ENCODE peak calls at places on chromosomes 3 and 15, in four cellular contexts. One of them, this sample, is unnamed.

GRCh38 chr3:174199696-174200095 is 659.4 kb upstream of the NAALADL2 start:
- DNase-seq in NB4: no peak
- DNase-seq in left lung: no peak
- DNase-seq in foreskin keratinocyte: no peak
- DNase-seq in this sample: no peak

GRCh38 chr3:161423911-161424522 is 52.7 kb upstream of the SPTSSB start:
- DNase-seq in NB4: peak; percentile 43
- DNase-seq in left lung: no peak
- DNase-seq in foreskin keratinocyte: no peak
- DNase-seq in this sample: no peak

GRCh38 chr3:18890459-18890858 is 257.9 kb upstream of the KCNH8 start:
- DNase-seq in NB4: no peak
- DNase-seq in left lung: no peak
- DNase-seq in foreskin keratinocyte: no peak
- DNase-seq in this sample: no peak

GRCh38 chr15:60914360-60914759 is 314.7 kb downstream of the RORA start:
- DNase-seq in NB4: no peak
- DNase-seq in left lung: no peak
- DNase-seq in foreskin keratinocyte: no peak
- DNase-seq in this sample: no peak

GRCh38 chr3:102419786-102420185 is 15.0 kb upstream of the ZPLD1 start:
- DNase-seq in NB4: no peak
- DNase-seq in left lung: no peak
- DNase-seq in foreskin keratinocyte: no peak
- DNase-seq in this sample: no peak

GRCh38 chr15:39579487-39580116 is 1.3 kb upstream of the THBS1 start:
- DNase-seq in NB4: no peak
- DNase-seq in left lung: peak; percentile 82
- DNase-seq in foreskin keratinocyte: peak; percentile 94
- DNase-seq in this sample: peak; percentile 21

GRCh38 chr3:131899021-131899420 is 135.8 kb downstream of the CPNE4 start:
- DNase-seq in NB4: no peak
- DNase-seq in left lung: no peak
- DNase-seq in foreskin keratinocyte: no peak
- DNase-seq in this sample: no peak

GRCh38 chr3:111484666-111485065 is 57.3 kb upstream of the CD96 start:
- DNase-seq in NB4: no peak
- DNase-seq in left lung: no peak
- DNase-seq in foreskin keratinocyte: no peak
- DNase-seq in this sample: no peak

GRCh38 chr3:119293761-119294401 is at the start of gene ARHGAP31:
- DNase-seq in NB4: peak; percentile 73
- DNase-seq in left lung: peak; percentile 93
- DNase-seq in foreskin keratinocyte: peak; percentile 49
- DNase-seq in this sample: peak; percentile 38

GRCh38 chr3:190862209-190863118 is at the start of gene GMNC:
- DNase-seq in NB4: no peak
- DNase-seq in left lung: peak; percentile 91
- DNase-seq in foreskin keratinocyte: peak; percentile 62
- DNase-seq in this sample: peak; percentile 66

GRCh38 chr3:152203677-152204076 is 65.1 kb upstream of the MBNL1 start:
- DNase-seq in NB4: peak; percentile 29
- DNase-seq in left lung: no peak
- DNase-seq in foreskin keratinocyte: no peak
- DNase-seq in this sample: no peak

GRCh38 chr3:61250784-61251173 is 473 bp downstream of the FHIT start:
- DNase-seq in NB4: peak; percentile 65
- DNase-seq in left lung: no peak
- DNase-seq in foreskin keratinocyte: peak; percentile 59
- DNase-seq in this sample: peak; percentile 2

GRCh38 chr15:31265090-31265870 is 61.4 kb upstream of the KLF13 start:
- DNase-seq in NB4: peak; percentile 33
- DNase-seq in left lung: no peak
- DNase-seq in foreskin keratinocyte: no peak
- DNase-seq in this sample: no peak

GRCh38 chr3:188947401-188947982 is 224.3 kb upstream of the TPRG1 start:
- DNase-seq in NB4: peak; percentile 15
- DNase-seq in left lung: peak; percentile 92
- DNase-seq in foreskin keratinocyte: peak; percentile 88
- DNase-seq in this sample: peak; percentile 71

GRCh38 chr3:137987723-137988122 is 22.2 kb upstream of the CLDN18 start:
- DNase-seq in NB4: no peak
- DNase-seq in left lung: no peak
- DNase-seq in foreskin keratinocyte: no peak
- DNase-seq in this sample: no peak

GRCh38 chr15:39625856-39626255 is 45.0 kb downstream of the THBS1 start:
- DNase-seq in NB4: no peak
- DNase-seq in left lung: no peak
- DNase-seq in foreskin keratinocyte: peak; percentile 54
- DNase-seq in this sample: no peak

GRCh38 chr15:101439285-101439919 is 50.1 kb downstream of the PCSK6 start:
- DNase-seq in NB4: no peak
- DNase-seq in left lung: no peak
- DNase-seq in foreskin keratinocyte: no peak
- DNase-seq in this sample: no peak

GRCh38 chr15:66461917-66462316 is 35.6 kb downstream of the SNAPC5 start:
- DNase-seq in NB4: no peak
- DNase-seq in left lung: no peak
- DNase-seq in foreskin keratinocyte: peak; percentile 57
- DNase-seq in this sample: no peak

GRCh38 chr15:80587816-80588456 is 107.2 kb upstream of the ABHD17C start:
- DNase-seq in NB4: peak; percentile 25
- DNase-seq in left lung: no peak
- DNase-seq in foreskin keratinocyte: peak; percentile 42
- DNase-seq in this sample: no peak

GRCh38 chr3:100024520-100025303 is 89.6 kb downstream of the FILIP1L start:
- DNase-seq in NB4: no peak
- DNase-seq in left lung: no peak
- DNase-seq in foreskin keratinocyte: no peak
- DNase-seq in this sample: no peak

GRCh38 chr3:142445816-142446254 is 2.0 kb downstream of the XRN1 start:
- DNase-seq in NB4: peak; percentile 46
- DNase-seq in left lung: no peak
- DNase-seq in foreskin keratinocyte: peak; percentile 18
- DNase-seq in this sample: no peak

GRCh38 chr3:71128951-71129350 is 454.6 kb downstream of the FOXP1 start:
- DNase-seq in NB4: no peak
- DNase-seq in left lung: no peak
- DNase-seq in foreskin keratinocyte: no peak
- DNase-seq in this sample: no peak

GRCh38 chr3:182185341-182185740 is 473.6 kb downstream of the SOX2 start:
- DNase-seq in NB4: no peak
- DNase-seq in left lung: no peak
- DNase-seq in foreskin keratinocyte: no peak
- DNase-seq in this sample: no peak

GRCh38 chr3:88038561-88038960 is 20.2 kb downstream of the CGGBP1 start:
- DNase-seq in NB4: no peak
- DNase-seq in left lung: no peak
- DNase-seq in foreskin keratinocyte: peak; percentile 93
- DNase-seq in this sample: no peak

GRCh38 chr3:129919357-129919756 is 25.8 kb upstream of the TMCC1 start:
- DNase-seq in NB4: no peak
- DNase-seq in left lung: no peak
- DNase-seq in foreskin keratinocyte: no peak
- DNase-seq in this sample: no peak

GRCh38 chr15:27019687-27020086 is 48.7 kb downstream of the GABRG3 start:
- DNase-seq in NB4: no peak
- DNase-seq in left lung: no peak
- DNase-seq in foreskin keratinocyte: no peak
- DNase-seq in this sample: no peak

GRCh38 chr3:195448205-195448875 is 5.5 kb upstream of the ACAP2 start:
- DNase-seq in NB4: no peak
- DNase-seq in left lung: no peak
- DNase-seq in foreskin keratinocyte: no peak
- DNase-seq in this sample: no peak

GRCh38 chr3:195447205-195447604 is 4.4 kb upstream of the ACAP2 start:
- DNase-seq in NB4: no peak
- DNase-seq in left lung: no peak
- DNase-seq in foreskin keratinocyte: no peak
- DNase-seq in this sample: no peak

GRCh38 chr3:195445885-195446284 is 3.1 kb upstream of the ACAP2 start:
- DNase-seq in NB4: no peak
- DNase-seq in left lung: no peak
- DNase-seq in foreskin keratinocyte: no peak
- DNase-seq in this sample: no peak

GRCh38 chr3:195443391-195443989 is 670 bp upstream of the ACAP2 start:
- DNase-seq in NB4: no peak
- DNase-seq in left lung: no peak
- DNase-seq in foreskin keratinocyte: no peak
- DNase-seq in this sample: peak; percentile 4

GRCh38 chr3:195446359-195446758 is 3.5 kb upstream of the ACAP2 start:
- DNase-seq in NB4: no peak
- DNase-seq in left lung: no peak
- DNase-seq in foreskin keratinocyte: no peak
- DNase-seq in this sample: no peak
- TF ChIP-seq CTCF in NB4: no peak
- TF ChIP-seq CTCF in left lung: no peak
- TF ChIP-seq CTCF in foreskin keratinocyte: no peak
- TF ChIP-seq CTCF in this sample: no peak

GRCh38 chr15:58498821-58499580 is 67.2 kb downstream of the LIPC start:
- DNase-seq in NB4: no peak
- DNase-seq in left lung: no peak
- DNase-seq in foreskin keratinocyte: peak; percentile 47
- DNase-seq in this sample: no peak
- TF ChIP-seq CTCF in NB4: no peak
- TF ChIP-seq CTCF in left lung: no peak
- TF ChIP-seq CTCF in foreskin keratinocyte: no peak
- TF ChIP-seq CTCF in this sample: no peak

GRCh38 chr3:67104388-67104787 is 106.3 kb downstream of the KBTBD8 start:
- DNase-seq in NB4: no peak
- DNase-seq in left lung: no peak
- DNase-seq in foreskin keratinocyte: no peak
- DNase-seq in this sample: no peak

GRCh38 chr3:67106874-67107273 is 108.8 kb downstream of the KBTBD8 start:
- DNase-seq in NB4: no peak
- DNase-seq in left lung: no peak
- DNase-seq in foreskin keratinocyte: no peak
- DNase-seq in this sample: no peak

GRCh38 chr3:67113802-67114407 is 115.8 kb downstream of the KBTBD8 start:
- DNase-seq in NB4: peak; percentile 80
- DNase-seq in left lung: peak; percentile 35
- DNase-seq in foreskin keratinocyte: peak; percentile 78
- DNase-seq in this sample: peak; percentile 92

GRCh38 chr3:67109651-67110204 is 111.6 kb downstream of the KBTBD8 start:
- DNase-seq in NB4: peak; percentile 21
- DNase-seq in left lung: no peak
- DNase-seq in foreskin keratinocyte: peak; percentile 65
- DNase-seq in this sample: no peak
- TF ChIP-seq CTCF in NB4: peak; percentile 42
- TF ChIP-seq CTCF in left lung: peak; percentile 55
- TF ChIP-seq CTCF in foreskin keratinocyte: peak; percentile 77
- TF ChIP-seq CTCF in this sample: peak; percentile 79

GRCh38 chr3:115913069-115913686 is 289.9 kb downstream of the GAP43 start:
- DNase-seq in NB4: peak; percentile 1
- DNase-seq in left lung: no peak
- DNase-seq in foreskin keratinocyte: peak; percentile 40
- DNase-seq in this sample: no peak
- TF ChIP-seq CTCF in NB4: no peak
- TF ChIP-seq CTCF in left lung: peak; percentile 20
- TF ChIP-seq CTCF in foreskin keratinocyte: peak; percentile 65
- TF ChIP-seq CTCF in this sample: peak; percentile 62

GRCh38 chr3:7800006-7800780 is 701.4 kb upstream of the LMCD1 start:
- DNase-seq in NB4: peak; percentile 1
- DNase-seq in left lung: no peak
- DNase-seq in foreskin keratinocyte: no peak
- DNase-seq in this sample: no peak
- TF ChIP-seq CTCF in NB4: no peak
- TF ChIP-seq CTCF in left lung: no peak
- TF ChIP-seq CTCF in foreskin keratinocyte: peak; percentile 44
- TF ChIP-seq CTCF in this sample: peak; percentile 62

GRCh38 chr15:69407719-69408400 is 6.3 kb upstream of the KIF23 start:
- DNase-seq in NB4: no peak
- DNase-seq in left lung: no peak
- DNase-seq in foreskin keratinocyte: no peak
- DNase-seq in this sample: no peak

GRCh38 chr15:69408841-69409240 is 5.3 kb upstream of the KIF23 start:
- DNase-seq in NB4: no peak
- DNase-seq in left lung: no peak
- DNase-seq in foreskin keratinocyte: no peak
- DNase-seq in this sample: no peak

GRCh38 chr15:69412274-69412673 is 1.9 kb upstream of the KIF23 start:
- DNase-seq in NB4: no peak
- DNase-seq in left lung: no peak
- DNase-seq in foreskin keratinocyte: no peak
- DNase-seq in this sample: no peak

GRCh38 chr15:69412701-69413100 is 1.4 kb upstream of the KIF23 start:
- DNase-seq in NB4: no peak
- DNase-seq in left lung: no peak
- DNase-seq in foreskin keratinocyte: no peak
- DNase-seq in this sample: no peak

GRCh38 chr15:69410290-69410874 is 3.8 kb upstream of the KIF23 start:
- DNase-seq in NB4: peak; percentile 47
- DNase-seq in left lung: no peak
- DNase-seq in foreskin keratinocyte: peak; percentile 70
- DNase-seq in this sample: no peak
- TF ChIP-seq CTCF in NB4: peak; percentile 28
- TF ChIP-seq CTCF in left lung: no peak
- TF ChIP-seq CTCF in foreskin keratinocyte: peak; percentile 88
- TF ChIP-seq CTCF in this sample: no peak

GRCh38 chr15:84819291-84819768 is 2.2 kb downstream of the ALPK3 start:
- DNase-seq in NB4: peak; percentile 23
- DNase-seq in left lung: no peak
- DNase-seq in foreskin keratinocyte: no peak
- DNase-seq in this sample: no peak
- TF ChIP-seq CTCF in NB4: no peak
- TF ChIP-seq CTCF in left lung: no peak
- TF ChIP-seq CTCF in foreskin keratinocyte: no peak
- TF ChIP-seq CTCF in this sample: peak; percentile 37

GRCh38 chr3:11438636-11439035 is 166.4 kb downstream of the ATG7 start:
- DNase-seq in NB4: no peak
- DNase-seq in left lung: no peak
- DNase-seq in foreskin keratinocyte: no peak
- DNase-seq in this sample: no peak
- TF ChIP-seq CTCF in NB4: no peak
- TF ChIP-seq CTCF in left lung: no peak
- TF ChIP-seq CTCF in foreskin keratinocyte: no peak
- TF ChIP-seq CTCF in this sample: no peak

This sample was measured in neural crest cell.